ENCODE peak calls at places on chromosomes 16 and 17, in four cellular contexts. One of them, this sample, is unnamed.

GRCh38 chr16:48965391-48965790 is 316.2 kb downstream of the CBLN1 start:
- DNase-seq in IMR-90: peak; percentile 47
- DNase-seq in MM.1S: no peak
- DNase-seq in endothelial cell: no peak
- DNase-seq in this sample: no peak

GRCh38 chr17:51467336-51467735 is 207.0 kb downstream of the UTP18 start:
- DNase-seq in IMR-90: no peak
- DNase-seq in MM.1S: no peak
- DNase-seq in endothelial cell: no peak
- DNase-seq in this sample: no peak

GRCh38 chr16:67017810-67018488 is 11.0 kb upstream of the CBFB start:
- DNase-seq in IMR-90: peak; percentile 95
- DNase-seq in MM.1S: peak; percentile 95
- DNase-seq in endothelial cell: peak; percentile 79
- DNase-seq in this sample: peak; percentile 96

GRCh38 chr16:60744198-60744597 is 1292.0 kb downstream of the CDH8 start:
- DNase-seq in endothelial cell: no peak
- DNase-seq in MM.1S: no peak
- DNase-seq in IMR-90: no peak
- DNase-seq in this sample: no peak

GRCh38 chr16:2586901-2587480 is 49.2 kb downstream of the PDPK1 start:
- DNase-seq in IMR-90: no peak
- DNase-seq in MM.1S: no peak
- DNase-seq in endothelial cell: no peak
- DNase-seq in this sample: no peak

GRCh38 chr17:2789700-2790099 is 6.5 kb upstream of the RAP1GAP2 start:
- DNase-seq in MM.1S: no peak
- DNase-seq in IMR-90: no peak
- DNase-seq in endothelial cell: no peak
- DNase-seq in this sample: no peak

GRCh38 chr16:31453255-31454204 is 5.8 kb upstream of the ARMC5 start:
- DNase-seq in IMR-90: peak; percentile 36
- DNase-seq in MM.1S: no peak
- DNase-seq in endothelial cell: no peak
- DNase-seq in this sample: no peak

GRCh38 chr17:63946440-63947363 is 14.6 kb upstream of the CD79B start:
- DNase-seq in IMR-90: peak; percentile 13
- DNase-seq in endothelial cell: peak; percentile 71
- DNase-seq in MM.1S: peak; percentile 58
- DNase-seq in this sample: peak; percentile 80

GRCh38 chr17:79861371-79862216 is 22.4 kb upstream of the CBX4 start:
- DNase-seq in endothelial cell: no peak
- DNase-seq in MM.1S: no peak
- DNase-seq in IMR-90: no peak
- DNase-seq in this sample: no peak

GRCh38 chr16:67966549-67967182 is 1.8 kb downstream of the SLC12A4 start:
- DNase-seq in MM.1S: no peak
- DNase-seq in IMR-90: no peak
- DNase-seq in endothelial cell: no peak
- DNase-seq in this sample: no peak

GRCh38 chr16:50372611-50373344 is 4.0 kb upstream of the BRD7 start:
- DNase-seq in MM.1S: no peak
- DNase-seq in endothelial cell: no peak
- DNase-seq in IMR-90: peak; percentile 61
- DNase-seq in this sample: no peak

GRCh38 chr17:42354956-42355843 is 33.0 kb downstream of the STAT3 start:
- DNase-seq in IMR-90: no peak
- DNase-seq in MM.1S: no peak
- DNase-seq in endothelial cell: no peak
- DNase-seq in this sample: no peak

GRCh38 chr16:75298252-75298651 is 46.8 kb upstream of the BCAR1 start:
- DNase-seq in IMR-90: no peak
- DNase-seq in MM.1S: no peak
- DNase-seq in endothelial cell: no peak
- DNase-seq in this sample: no peak

GRCh38 chr16:4675864-4676786 is 17.2 kb upstream of the NUDT16L1 start:
- DNase-seq in endothelial cell: no peak
- DNase-seq in IMR-90: no peak
- DNase-seq in MM.1S: no peak
- DNase-seq in this sample: no peak

GRCh38 chr16:48252013-48252412 is 4.7 kb upstream of the ABCC11 start:
- DNase-seq in IMR-90: no peak
- DNase-seq in endothelial cell: no peak
- DNase-seq in MM.1S: no peak
- DNase-seq in this sample: no peak

GRCh38 chr16:58515871-58516767 is 802 bp downstream of the SETD6 start:
- DNase-seq in MM.1S: peak; percentile 84
- DNase-seq in IMR-90: no peak
- DNase-seq in endothelial cell: no peak
- DNase-seq in this sample: peak; percentile 67
- TF ChIP-seq CTCF in MM.1S: no peak
- TF ChIP-seq CTCF in IMR-90: no peak
- TF ChIP-seq CTCF in endothelial cell: no peak
- TF ChIP-seq CTCF in this sample: no peak

GRCh38 chr17:78560731-78561130 is 16.5 kb downstream of the DNAH17 start:
- DNase-seq in IMR-90: no peak
- DNase-seq in endothelial cell: no peak
- DNase-seq in MM.1S: no peak
- DNase-seq in this sample: no peak

GRCh38 chr17:78559024-78559423 is 18.2 kb downstream of the DNAH17 start:
- DNase-seq in MM.1S: no peak
- DNase-seq in IMR-90: no peak
- DNase-seq in endothelial cell: no peak
- DNase-seq in this sample: no peak

GRCh38 chr17:78558181-78558850 is 18.9 kb downstream of the DNAH17 start:
- DNase-seq in MM.1S: no peak
- DNase-seq in endothelial cell: peak; percentile 13
- DNase-seq in IMR-90: no peak
- DNase-seq in this sample: no peak

GRCh38 chr17:78561166-78561565 is 16.0 kb downstream of the DNAH17 start:
- DNase-seq in endothelial cell: no peak
- DNase-seq in IMR-90: no peak
- DNase-seq in MM.1S: no peak
- DNase-seq in this sample: no peak

GRCh38 chr17:78559749-78560368 is 17.3 kb downstream of the DNAH17 start:
- DNase-seq in IMR-90: no peak
- DNase-seq in endothelial cell: no peak
- DNase-seq in MM.1S: no peak
- DNase-seq in this sample: no peak
- TF ChIP-seq CTCF in IMR-90: no peak
- TF ChIP-seq CTCF in endothelial cell: no peak
- TF ChIP-seq CTCF in MM.1S: peak; percentile 42
- TF ChIP-seq CTCF in this sample: no peak

GRCh38 chr17:58082870-58083490 is at the start of gene DYNLL2:
- DNase-seq in IMR-90: peak; percentile 85
- DNase-seq in MM.1S: peak; percentile 90
- DNase-seq in endothelial cell: peak; percentile 90
- DNase-seq in this sample: peak; percentile 93
- TF ChIP-seq CTCF in IMR-90: no peak
- TF ChIP-seq CTCF in MM.1S: no peak
- TF ChIP-seq CTCF in endothelial cell: no peak
- TF ChIP-seq CTCF in this sample: no peak

GRCh38 chr17:17741346-17742023 is 60.2 kb downstream of the RAI1 start:
- DNase-seq in IMR-90: no peak
- DNase-seq in MM.1S: no peak
- DNase-seq in endothelial cell: peak; percentile 47
- DNase-seq in this sample: no peak
- TF ChIP-seq CTCF in IMR-90: peak; percentile 17
- TF ChIP-seq CTCF in MM.1S: no peak
- TF ChIP-seq CTCF in endothelial cell: no peak
- TF ChIP-seq CTCF in this sample: no peak

This sample was measured in GM12865.